ENCODE peak calls at places on chromosomes 7 and 10, in ten cellular contexts. L, Z, E, O, F, G, N, U, B and C are unnamed samples.

GRCh38 chr10:111972109-111972508 is 211.5 kb downstream of the GPAM start:
- DNase-seq in L (no peak), Z (no peak), E (no peak), O (no peak), F (no peak), G (no peak), N (no peak), U (no peak), B (no peak), C (peak)

GRCh38 chr7:74332373-74333176 is 43.4 kb downstream of the CLIP2 start:
- DNase-seq in L (no peak), Z (no peak), E (no peak), O (no peak), F (no peak), G (no peak), N (no peak), U (no peak), B (no peak), C (no peak)

GRCh38 chr7:144379791-144380384 is 23.6 kb downstream of the NOBOX start:
- DNase-seq in L (no peak), Z (no peak), E (no peak), O (no peak), F (no peak), G (no peak), N (no peak), U (no peak), B (no peak), C (no peak)

GRCh38 chr7:136931169-136931867 is 62.9 kb downstream of the CHRM2 start:
- DNase-seq in L (no peak), Z (no peak), E (no peak), O (no peak), F (no peak), G (no peak), N (no peak), U (no peak), B (no peak), C (no peak)

GRCh38 chr7:70681847-70682350 is 450.0 kb upstream of the GALNT17 start:
- DNase-seq in L (no peak), Z (no peak), E (no peak), O (no peak), F (peak), G (no peak), N (no peak), U (no peak), B (no peak), C (no peak)

GRCh38 chr10:74917481-74918077 is 91.2 kb downstream of the KAT6B start:
- DNase-seq in L (peak), Z (peak), E (no peak), O (no peak), F (no peak), G (no peak), N (peak), U (no peak), B (no peak), C (peak)

GRCh38 chr7:101058355-101058754 is 26.9 kb upstream of the TRIM56 start:
- DNase-seq in L (peak), Z (peak), E (peak), O (peak), F (peak), G (peak), N (peak), U (peak), B (peak), C (peak)

GRCh38 chr10:92850186-92850585 is 1.9 kb downstream of the EXOC6 start:
- DNase-seq in L (no peak), Z (no peak), E (no peak), O (no peak), F (no peak), G (no peak), N (no peak), U (no peak), B (no peak), C (peak)

GRCh38 chr7:133633055-133633454 is 380.2 kb downstream of the EXOC4 start:
- DNase-seq in L (peak), Z (peak), E (no peak), O (no peak), F (no peak), G (no peak), N (no peak), U (no peak), B (no peak), C (peak)

GRCh38 chr7:81457858-81458522 is 311.9 kb downstream of the HGF start:
- DNase-seq in L (peak), Z (peak), E (no peak), O (no peak), F (no peak), G (no peak), N (no peak), U (no peak), B (no peak), C (peak)

GRCh38 chr7:157116762-157117161 is 22.0 kb upstream of the UBE3C start:
- DNase-seq in L (no peak), Z (no peak), E (no peak), O (no peak), F (no peak), G (no peak), N (no peak), U (no peak), B (no peak), C (no peak)

GRCh38 chr10:49185213-49185612 is 3.0 kb downstream of the TMEM273 start:
- DNase-seq in L (no peak), Z (no peak), E (no peak), O (no peak), F (no peak), G (no peak), N (no peak), U (no peak), B (no peak), C (no peak)
- TF ChIP-seq CTCF in L (no peak), Z (no peak), E (no peak), O (no peak), F (no peak), G (no peak), N (no peak), U (no peak), B (no peak), C (no peak)

GRCh38 chr10:119917777-119918176 is 25.2 kb downstream of the SEC23IP start:
- DNase-seq in L (no peak), Z (no peak), E (no peak), O (no peak), F (no peak), G (no peak), N (no peak), U (no peak), B (no peak), C (peak)
- TF ChIP-seq CTCF in L (no peak), Z (peak), E (no peak), O (no peak), F (no peak), G (no peak), N (no peak), U (no peak), B (no peak), C (no peak)

GRCh38 chr7:140707132-140707531 is 10.6 kb downstream of the NDUFB2 start:
- DNase-seq in L (no peak), Z (no peak), E (no peak), O (no peak), F (no peak), G (no peak), N (no peak), U (no peak), B (no peak), C (no peak)
- TF ChIP-seq CTCF in L (no peak), Z (no peak), E (no peak), O (no peak), F (no peak), G (no peak), N (no peak), U (no peak), B (no peak), C (no peak)

DNA sequence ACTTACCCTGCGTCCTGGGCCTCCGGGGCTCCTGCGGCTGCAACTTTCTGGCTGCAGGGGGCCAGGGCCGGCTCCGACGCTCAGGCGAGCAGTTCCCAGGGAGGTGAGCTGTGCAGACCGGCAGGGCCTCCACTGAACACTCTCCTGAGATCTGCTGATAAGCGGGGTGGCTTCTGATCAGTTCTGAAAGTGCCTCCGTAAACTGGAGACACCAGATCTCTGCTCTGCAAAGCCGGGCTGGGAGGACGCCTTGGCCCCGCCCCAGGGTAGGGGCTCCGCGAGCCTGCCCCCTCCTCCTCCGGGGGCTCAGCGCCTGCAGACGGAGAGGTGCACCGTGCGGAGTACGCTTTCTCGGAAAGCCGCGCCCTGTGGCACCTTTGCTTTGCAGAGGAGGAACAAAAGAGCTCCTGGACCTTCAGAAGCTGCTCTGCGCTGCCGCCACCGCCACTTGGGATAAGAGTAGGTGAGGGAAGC is 141.3 kb upstream of the VKORC1L1 start:
- DNase-seq in L (no peak), Z (no peak), E (no peak), O (peak), F (peak), G (no peak), N (no peak), U (peak), B (peak), C (no peak)
- TF ChIP-seq CTCF in L (no peak), Z (no peak), E (no peak), O (peak), F (no peak), G (no peak), N (no peak), U (peak), B (no peak), C (no peak)

GRCh38 chr10:71474702-71475242 is 78.1 kb downstream of the CDH23 start:
- DNase-seq in L (no peak), Z (no peak), E (no peak), O (no peak), F (no peak), G (peak), N (no peak), U (no peak), B (no peak), C (no peak)

GRCh38 chr10:71472912-71473311 is 76.2 kb downstream of the CDH23 start:
- DNase-seq in L (no peak), Z (no peak), E (no peak), O (no peak), F (no peak), G (peak), N (no peak), U (no peak), B (no peak), C (no peak)

GRCh38 chr10:71475243-71475871 is 78.6 kb downstream of the CDH23 start:
- DNase-seq in L (no peak), Z (no peak), E (no peak), O (peak), F (no peak), G (peak), N (peak), U (peak), B (peak), C (no peak)

GRCh38 chr10:71472466-71472865 is 75.7 kb downstream of the CDH23 start:
- DNase-seq in L (no peak), Z (no peak), E (no peak), O (no peak), F (no peak), G (peak), N (no peak), U (no peak), B (no peak), C (no peak)

GRCh38 chr10:71473671-71474599 is 77.2 kb downstream of the CDH23 start:
- DNase-seq in L (no peak), Z (no peak), E (no peak), O (no peak), F (no peak), G (peak), N (no peak), U (no peak), B (no peak), C (no peak)
- TF ChIP-seq CTCF in L (no peak), Z (no peak), E (no peak), O (no peak), F (no peak), G (no peak), N (no peak), U (peak), B (no peak), C (no peak)

GRCh38 chr10:69674786-69675185 is 44.7 kb downstream of the FAM241B start:
- DNase-seq in L (no peak), Z (no peak), E (no peak), O (no peak), F (no peak), G (no peak), N (no peak), U (no peak), B (no peak), C (no peak)

GRCh38 chr10:69679736-69680135 is 49.7 kb downstream of the FAM241B start:
- DNase-seq in L (no peak), Z (no peak), E (no peak), O (no peak), F (no peak), G (no peak), N (no peak), U (no peak), B (no peak), C (no peak)

GRCh38 chr10:69676301-69676700 is 46.3 kb downstream of the FAM241B start:
- DNase-seq in L (no peak), Z (no peak), E (no peak), O (no peak), F (no peak), G (no peak), N (no peak), U (no peak), B (no peak), C (no peak)

GRCh38 chr10:69680610-69681009 is 50.6 kb downstream of the FAM241B start:
- DNase-seq in L (no peak), Z (no peak), E (no peak), O (no peak), F (no peak), G (no peak), N (no peak), U (no peak), B (no peak), C (no peak)

DNA sequence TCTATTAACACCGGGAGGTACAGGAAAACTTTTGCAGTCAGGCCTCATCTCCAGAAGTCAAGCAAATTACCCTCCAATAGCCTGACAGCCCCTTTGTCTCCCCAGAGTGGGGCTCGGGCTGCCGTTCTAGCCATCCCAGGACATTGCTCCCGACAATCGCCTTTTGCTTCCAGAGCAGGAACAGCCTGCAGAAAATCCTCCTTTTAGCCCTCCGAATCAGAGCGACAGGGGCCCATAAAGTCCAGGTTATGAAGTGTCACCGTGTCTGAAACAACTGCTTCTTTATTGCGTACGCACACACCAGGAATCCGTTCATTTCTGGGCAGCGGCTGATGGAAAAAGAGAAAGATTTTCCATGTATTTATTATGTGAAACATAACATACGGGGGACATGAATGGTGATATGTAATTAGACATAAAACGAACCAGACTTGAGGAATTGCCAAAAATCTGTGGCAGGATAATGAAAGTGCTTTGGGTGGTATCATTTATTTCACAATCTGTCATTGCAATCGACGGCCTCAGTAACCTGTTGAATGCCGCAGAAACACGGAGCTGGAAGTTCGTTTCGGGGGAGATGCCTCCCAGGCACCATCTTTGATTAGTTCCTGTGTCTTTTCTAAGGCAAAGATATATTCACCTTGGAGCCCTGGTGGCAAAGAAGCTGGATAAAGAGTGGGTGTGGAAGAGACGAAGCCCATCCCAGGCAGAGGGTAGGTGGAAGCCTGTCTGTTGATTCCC is 48.0 kb downstream of the FAM241B start:
- DNase-seq in L (no peak), Z (no peak), E (no peak), O (no peak), F (no peak), G (no peak), N (no peak), U (no peak), B (no peak), C (no peak)
- TF ChIP-seq CTCF in L (no peak), Z (no peak), E (no peak), O (no peak), F (no peak), G (no peak), N (no peak), U (no peak), B (no peak), C (no peak)

DNA sequence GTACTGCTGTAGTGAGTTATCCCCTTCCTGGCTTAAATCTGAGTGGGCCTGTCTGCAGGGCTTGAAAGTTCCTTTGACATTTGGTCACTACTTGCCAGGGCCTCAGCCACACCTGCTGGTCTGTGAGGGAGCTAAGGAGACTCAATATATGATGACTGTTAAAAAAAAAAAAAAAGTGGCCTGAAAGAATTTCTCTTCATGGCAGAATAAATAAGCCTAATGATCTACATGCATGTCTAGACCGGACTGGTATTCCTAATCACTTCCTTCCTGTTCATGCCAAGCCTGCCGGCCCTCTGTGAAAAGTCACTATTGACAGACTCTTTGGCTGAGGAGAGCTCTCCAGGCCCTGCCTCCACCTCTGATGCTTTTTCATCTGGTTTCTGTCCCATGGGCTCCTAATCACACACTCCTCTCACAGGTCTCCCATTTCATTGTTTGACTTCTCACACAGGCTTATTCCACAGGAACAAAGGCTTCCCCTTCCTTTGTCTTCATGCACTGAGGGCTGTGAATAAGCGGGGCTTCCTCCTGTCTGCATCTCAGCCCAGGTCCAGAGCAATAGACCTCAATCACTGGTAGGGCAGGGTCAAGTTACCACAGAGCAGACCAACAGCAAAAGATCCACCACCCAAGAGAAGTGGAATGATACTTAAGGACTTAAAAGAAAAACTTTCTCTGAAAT is 99.1 kb upstream of the SEC61G start:
- DNase-seq in L (peak), Z (no peak), E (no peak), O (no peak), F (no peak), G (no peak), N (no peak), U (peak), B (no peak), C (peak)
- TF ChIP-seq CTCF in L (no peak), Z (no peak), E (no peak), O (no peak), F (no peak), G (no peak), N (no peak), U (no peak), B (no peak), C (no peak)